ENCODE peak calls at places on chromosomes 3 and 15, in ten cellular contexts. One of them, this sample, is unnamed.

GRCh38 chr3:114880078-114880477 is 267.0 kb downstream of the ZBTB20 start:
- DNase-seq in activated CD4-positive, alpha-beta T cell treated with anti-CD3 and anti-CD28 coated beads, Interleukin-2, amount 10 ng/mL, durations not matched to agents 7 days and 5 days: no peak
- DNase-seq in neural crest cell: peak
- DNase-seq in SK-N-SH: no peak
- DNase-seq in foreskin fibroblast: peak
- DNase-seq in hepatic stellate cell: no peak
- DNase-seq in HuH-7.5: no peak
- DNase-seq in left cardiac atrium: peak
- DNase-seq in lung microvascular endothelial cell: no peak
- DNase-seq in NCI-H1417 treated with DMSO at 0.1 percent for 48 hours: peak
- DNase-seq in this sample: no peak

GRCh38 chr15:90062023-90062728 is 40.1 kb downstream of the IDH2 start:
- DNase-seq in activated CD4-positive, alpha-beta T cell treated with anti-CD3 and anti-CD28 coated beads, Interleukin-2, amount 10 ng/mL, durations not matched to agents 7 days and 5 days: peak
- DNase-seq in lung microvascular endothelial cell: no peak
- DNase-seq in HuH-7.5: no peak
- DNase-seq in NCI-H1417 treated with DMSO at 0.1 percent for 48 hours: peak
- DNase-seq in SK-N-SH: no peak
- DNase-seq in foreskin fibroblast: peak
- DNase-seq in neural crest cell: peak
- DNase-seq in left cardiac atrium: peak
- DNase-seq in hepatic stellate cell: no peak
- DNase-seq in this sample: no peak

GRCh38 chr3:168088106-168088722 is 7.5 kb downstream of the GOLIM4 start:
- DNase-seq in SK-N-SH: no peak
- DNase-seq in lung microvascular endothelial cell: no peak
- DNase-seq in hepatic stellate cell: no peak
- DNase-seq in left cardiac atrium: no peak
- DNase-seq in neural crest cell: no peak
- DNase-seq in HuH-7.5: no peak
- DNase-seq in NCI-H1417 treated with DMSO at 0.1 percent for 48 hours: no peak
- DNase-seq in foreskin fibroblast: no peak
- DNase-seq in activated CD4-positive, alpha-beta T cell treated with anti-CD3 and anti-CD28 coated beads, Interleukin-2, amount 10 ng/mL, durations not matched to agents 7 days and 5 days: peak
- DNase-seq in this sample: no peak

GRCh38 chr3:1082024-1082633 is 10.7 kb upstream of the CNTN6 start:
- DNase-seq in foreskin fibroblast: peak
- DNase-seq in HuH-7.5: peak
- DNase-seq in left cardiac atrium: peak
- DNase-seq in SK-N-SH: peak
- DNase-seq in NCI-H1417 treated with DMSO at 0.1 percent for 48 hours: no peak
- DNase-seq in neural crest cell: peak
- DNase-seq in hepatic stellate cell: peak
- DNase-seq in lung microvascular endothelial cell: peak
- DNase-seq in activated CD4-positive, alpha-beta T cell treated with anti-CD3 and anti-CD28 coated beads, Interleukin-2, amount 10 ng/mL, durations not matched to agents 7 days and 5 days: no peak
- DNase-seq in this sample: no peak

GRCh38 chr3:46673151-46674030 is 20.1 kb downstream of the ALS2CL start:
- DNase-seq in NCI-H1417 treated with DMSO at 0.1 percent for 48 hours: no peak
- DNase-seq in left cardiac atrium: peak
- DNase-seq in foreskin fibroblast: no peak
- DNase-seq in activated CD4-positive, alpha-beta T cell treated with anti-CD3 and anti-CD28 coated beads, Interleukin-2, amount 10 ng/mL, durations not matched to agents 7 days and 5 days: no peak
- DNase-seq in SK-N-SH: no peak
- DNase-seq in neural crest cell: no peak
- DNase-seq in HuH-7.5: peak
- DNase-seq in lung microvascular endothelial cell: no peak
- DNase-seq in hepatic stellate cell: no peak
- DNase-seq in this sample: no peak

GRCh38 chr3:44984335-44984734 is 8.3 kb downstream of the EXOSC7 start:
- DNase-seq in foreskin fibroblast: no peak
- DNase-seq in lung microvascular endothelial cell: no peak
- DNase-seq in HuH-7.5: no peak
- DNase-seq in SK-N-SH: no peak
- DNase-seq in activated CD4-positive, alpha-beta T cell treated with anti-CD3 and anti-CD28 coated beads, Interleukin-2, amount 10 ng/mL, durations not matched to agents 7 days and 5 days: no peak
- DNase-seq in NCI-H1417 treated with DMSO at 0.1 percent for 48 hours: no peak
- DNase-seq in left cardiac atrium: no peak
- DNase-seq in hepatic stellate cell: no peak
- DNase-seq in neural crest cell: no peak
- DNase-seq in this sample: no peak

GRCh38 chr3:34258271-34259015 is 460.0 kb downstream of the PDCD6IP start:
- DNase-seq in SK-N-SH: no peak
- DNase-seq in lung microvascular endothelial cell: no peak
- DNase-seq in NCI-H1417 treated with DMSO at 0.1 percent for 48 hours: no peak
- DNase-seq in neural crest cell: no peak
- DNase-seq in HuH-7.5: no peak
- DNase-seq in activated CD4-positive, alpha-beta T cell treated with anti-CD3 and anti-CD28 coated beads, Interleukin-2, amount 10 ng/mL, durations not matched to agents 7 days and 5 days: no peak
- DNase-seq in hepatic stellate cell: no peak
- DNase-seq in foreskin fibroblast: no peak
- DNase-seq in left cardiac atrium: no peak
- DNase-seq in this sample: no peak

GRCh38 chr3:192445768-192446644 is 281.3 kb downstream of the FGF12 start:
- DNase-seq in hepatic stellate cell: no peak
- DNase-seq in HuH-7.5: no peak
- DNase-seq in foreskin fibroblast: no peak
- DNase-seq in left cardiac atrium: peak
- DNase-seq in activated CD4-positive, alpha-beta T cell treated with anti-CD3 and anti-CD28 coated beads, Interleukin-2, amount 10 ng/mL, durations not matched to agents 7 days and 5 days: no peak
- DNase-seq in SK-N-SH: no peak
- DNase-seq in neural crest cell: no peak
- DNase-seq in NCI-H1417 treated with DMSO at 0.1 percent for 48 hours: peak
- DNase-seq in lung microvascular endothelial cell: peak
- DNase-seq in this sample: no peak

GRCh38 chr3:188939799-188940198 is 232.0 kb upstream of the TPRG1 start:
- DNase-seq in neural crest cell: no peak
- DNase-seq in left cardiac atrium: no peak
- DNase-seq in NCI-H1417 treated with DMSO at 0.1 percent for 48 hours: no peak
- DNase-seq in HuH-7.5: no peak
- DNase-seq in foreskin fibroblast: no peak
- DNase-seq in lung microvascular endothelial cell: no peak
- DNase-seq in activated CD4-positive, alpha-beta T cell treated with anti-CD3 and anti-CD28 coated beads, Interleukin-2, amount 10 ng/mL, durations not matched to agents 7 days and 5 days: no peak
- DNase-seq in hepatic stellate cell: no peak
- DNase-seq in SK-N-SH: no peak
- DNase-seq in this sample: no peak

GRCh38 chr15:90596943-90597342 is 67.2 kb downstream of the CRTC3 start:
- DNase-seq in neural crest cell: no peak
- DNase-seq in lung microvascular endothelial cell: no peak
- DNase-seq in hepatic stellate cell: no peak
- DNase-seq in NCI-H1417 treated with DMSO at 0.1 percent for 48 hours: no peak
- DNase-seq in foreskin fibroblast: no peak
- DNase-seq in activated CD4-positive, alpha-beta T cell treated with anti-CD3 and anti-CD28 coated beads, Interleukin-2, amount 10 ng/mL, durations not matched to agents 7 days and 5 days: no peak
- DNase-seq in left cardiac atrium: no peak
- DNase-seq in SK-N-SH: no peak
- DNase-seq in HuH-7.5: no peak
- DNase-seq in this sample: no peak

This sample was measured in D721Med.